ENCODE peak calls at places on chromosomes 13 and 19, in ten cellular contexts. One of them, this sample, is unnamed.
A peak's percentile ranks its signal among the peaks of the same experiment; 100 is the strongest.

GRCh38 chr13:41835871-41836270 is 125.0 kb downstream of the VWA8 start:
- DNase-seq in M059J: no peak
- DNase-seq in naive thymus-derived CD8-positive, alpha-beta T cell: no peak
- DNase-seq in testis: no peak
- DNase-seq in effector memory CD8-positive, alpha-beta T cell: no peak
- DNase-seq in vagina: no peak
- DNase-seq in Peyer's patch: no peak
- DNase-seq in stimulated activated CD8-positive, alpha-beta memory T cell treated with anti-CD3 and anti-CD28 coated beads, Interleukin-7, amount 100 ng/mL, for 1 hour: no peak
- DNase-seq in Right ventricle myocardium inferior: no peak
- DNase-seq in posterior cingulate gyrus: no peak
- DNase-seq in this sample: no peak

GRCh38 chr19:33388231-33388816 is 14.8 kb downstream of the CEBPG start:
- DNase-seq in M059J: no peak
- DNase-seq in naive thymus-derived CD8-positive, alpha-beta T cell: no peak
- DNase-seq in testis: no peak
- DNase-seq in effector memory CD8-positive, alpha-beta T cell: no peak
- DNase-seq in vagina: no peak
- DNase-seq in Peyer's patch: no peak
- DNase-seq in stimulated activated CD8-positive, alpha-beta memory T cell treated with anti-CD3 and anti-CD28 coated beads, Interleukin-7, amount 100 ng/mL, for 1 hour: no peak
- DNase-seq in Right ventricle myocardium inferior: peak; percentile 76
- DNase-seq in posterior cingulate gyrus: no peak
- DNase-seq in this sample: no peak

GRCh38 chr19:46546194-46546896 is 50.7 kb upstream of the PNMA8B start:
- DNase-seq in M059J: peak; percentile 61
- DNase-seq in naive thymus-derived CD8-positive, alpha-beta T cell: no peak
- DNase-seq in testis: peak; percentile 56
- DNase-seq in effector memory CD8-positive, alpha-beta T cell: no peak
- DNase-seq in vagina: no peak
- DNase-seq in Peyer's patch: no peak
- DNase-seq in stimulated activated CD8-positive, alpha-beta memory T cell treated with anti-CD3 and anti-CD28 coated beads, Interleukin-7, amount 100 ng/mL, for 1 hour: no peak
- DNase-seq in Right ventricle myocardium inferior: no peak
- DNase-seq in posterior cingulate gyrus: peak; percentile 46
- DNase-seq in this sample: no peak

GRCh38 chr19:14494910-14495677 is 833 bp downstream of the GIPC1 start:
- DNase-seq in M059J: no peak
- DNase-seq in naive thymus-derived CD8-positive, alpha-beta T cell: no peak
- DNase-seq in testis: no peak
- DNase-seq in effector memory CD8-positive, alpha-beta T cell: no peak
- DNase-seq in vagina: no peak
- DNase-seq in Peyer's patch: no peak
- DNase-seq in stimulated activated CD8-positive, alpha-beta memory T cell treated with anti-CD3 and anti-CD28 coated beads, Interleukin-7, amount 100 ng/mL, for 1 hour: no peak
- DNase-seq in Right ventricle myocardium inferior: peak; percentile 41
- DNase-seq in posterior cingulate gyrus: no peak
- DNase-seq in this sample: no peak

GRCh38 chr13:77719128-77719527 is 21.6 kb downstream of the SLAIN1 start:
- DNase-seq in M059J: no peak
- DNase-seq in naive thymus-derived CD8-positive, alpha-beta T cell: no peak
- DNase-seq in testis: no peak
- DNase-seq in effector memory CD8-positive, alpha-beta T cell: no peak
- DNase-seq in vagina: no peak
- DNase-seq in Peyer's patch: no peak
- DNase-seq in stimulated activated CD8-positive, alpha-beta memory T cell treated with anti-CD3 and anti-CD28 coated beads, Interleukin-7, amount 100 ng/mL, for 1 hour: no peak
- DNase-seq in Right ventricle myocardium inferior: no peak
- DNase-seq in posterior cingulate gyrus: no peak
- DNase-seq in this sample: no peak

GRCh38 chr19:36032251-36033104 is at the start of gene CLIP3:
- DNase-seq in M059J: peak; percentile 54
- DNase-seq in naive thymus-derived CD8-positive, alpha-beta T cell: no peak
- DNase-seq in testis: peak; percentile 78
- DNase-seq in effector memory CD8-positive, alpha-beta T cell: no peak
- DNase-seq in vagina: no peak
- DNase-seq in Peyer's patch: no peak
- DNase-seq in stimulated activated CD8-positive, alpha-beta memory T cell treated with anti-CD3 and anti-CD28 coated beads, Interleukin-7, amount 100 ng/mL, for 1 hour: peak; percentile 23
- DNase-seq in Right ventricle myocardium inferior: peak; percentile 78
- DNase-seq in posterior cingulate gyrus: peak; percentile 83
- DNase-seq in this sample: peak; percentile 79

GRCh38 chr19:43739836-43740235 is 14.9 kb downstream of the SMG9 start:
- DNase-seq in M059J: no peak
- DNase-seq in naive thymus-derived CD8-positive, alpha-beta T cell: no peak
- DNase-seq in testis: no peak
- DNase-seq in effector memory CD8-positive, alpha-beta T cell: no peak
- DNase-seq in vagina: no peak
- DNase-seq in Peyer's patch: no peak
- DNase-seq in stimulated activated CD8-positive, alpha-beta memory T cell treated with anti-CD3 and anti-CD28 coated beads, Interleukin-7, amount 100 ng/mL, for 1 hour: no peak
- DNase-seq in Right ventricle myocardium inferior: no peak
- DNase-seq in posterior cingulate gyrus: no peak
- DNase-seq in this sample: no peak

GRCh38 chr13:76809369-76809768 is 76.8 kb downstream of the KCTD12 start:
- DNase-seq in M059J: no peak
- DNase-seq in naive thymus-derived CD8-positive, alpha-beta T cell: no peak
- DNase-seq in testis: no peak
- DNase-seq in effector memory CD8-positive, alpha-beta T cell: no peak
- DNase-seq in vagina: no peak
- DNase-seq in Peyer's patch: no peak
- DNase-seq in stimulated activated CD8-positive, alpha-beta memory T cell treated with anti-CD3 and anti-CD28 coated beads, Interleukin-7, amount 100 ng/mL, for 1 hour: no peak
- DNase-seq in Right ventricle myocardium inferior: no peak
- DNase-seq in posterior cingulate gyrus: no peak
- DNase-seq in this sample: no peak

GRCh38 chr19:15187026-15188007 is 13.5 kb downstream of the NOTCH3 start:
- DNase-seq in M059J: no peak
- DNase-seq in naive thymus-derived CD8-positive, alpha-beta T cell: no peak
- DNase-seq in testis: peak; percentile 82
- DNase-seq in effector memory CD8-positive, alpha-beta T cell: no peak
- DNase-seq in vagina: no peak
- DNase-seq in Peyer's patch: no peak
- DNase-seq in stimulated activated CD8-positive, alpha-beta memory T cell treated with anti-CD3 and anti-CD28 coated beads, Interleukin-7, amount 100 ng/mL, for 1 hour: no peak
- DNase-seq in Right ventricle myocardium inferior: no peak
- DNase-seq in posterior cingulate gyrus: no peak
- DNase-seq in this sample: no peak

GRCh38 chr19:18274776-18275356 is 614 bp upstream of the IQCN start:
- DNase-seq in M059J: peak; percentile 93
- DNase-seq in naive thymus-derived CD8-positive, alpha-beta T cell: no peak
- DNase-seq in testis: peak; percentile 78
- DNase-seq in effector memory CD8-positive, alpha-beta T cell: no peak
- DNase-seq in vagina: no peak
- DNase-seq in Peyer's patch: no peak
- DNase-seq in stimulated activated CD8-positive, alpha-beta memory T cell treated with anti-CD3 and anti-CD28 coated beads, Interleukin-7, amount 100 ng/mL, for 1 hour: no peak
- DNase-seq in Right ventricle myocardium inferior: peak; percentile 92
- DNase-seq in posterior cingulate gyrus: peak; percentile 58
- DNase-seq in this sample: no peak

GRCh38 chr19:35236638-35237400 is 8.3 kb upstream of the FAM187B start:
- DNase-seq in M059J: no peak
- DNase-seq in naive thymus-derived CD8-positive, alpha-beta T cell: no peak
- DNase-seq in testis: no peak
- DNase-seq in effector memory CD8-positive, alpha-beta T cell: no peak
- DNase-seq in vagina: peak; percentile 40
- DNase-seq in Peyer's patch: peak; percentile 37
- DNase-seq in stimulated activated CD8-positive, alpha-beta memory T cell treated with anti-CD3 and anti-CD28 coated beads, Interleukin-7, amount 100 ng/mL, for 1 hour: no peak
- DNase-seq in Right ventricle myocardium inferior: no peak
- DNase-seq in posterior cingulate gyrus: no peak
- DNase-seq in this sample: no peak

GRCh38 chr13:29771247-29771646 is 79.2 kb downstream of the UBL3 start:
- DNase-seq in M059J: peak; percentile 22
- DNase-seq in naive thymus-derived CD8-positive, alpha-beta T cell: peak; percentile 54
- DNase-seq in testis: no peak
- DNase-seq in effector memory CD8-positive, alpha-beta T cell: no peak
- DNase-seq in vagina: no peak
- DNase-seq in Peyer's patch: no peak
- DNase-seq in stimulated activated CD8-positive, alpha-beta memory T cell treated with anti-CD3 and anti-CD28 coated beads, Interleukin-7, amount 100 ng/mL, for 1 hour: no peak
- DNase-seq in Right ventricle myocardium inferior: no peak
- DNase-seq in posterior cingulate gyrus: no peak
- DNase-seq in this sample: no peak

GRCh38 chr13:41458939-41459753 is 1.8 kb downstream of the RGCC start:
- DNase-seq in M059J: peak; percentile 35
- DNase-seq in naive thymus-derived CD8-positive, alpha-beta T cell: no peak
- DNase-seq in testis: no peak
- DNase-seq in effector memory CD8-positive, alpha-beta T cell: peak; percentile 65
- DNase-seq in vagina: no peak
- DNase-seq in Peyer's patch: peak; percentile 64
- DNase-seq in stimulated activated CD8-positive, alpha-beta memory T cell treated with anti-CD3 and anti-CD28 coated beads, Interleukin-7, amount 100 ng/mL, for 1 hour: peak; percentile 42
- DNase-seq in Right ventricle myocardium inferior: no peak
- DNase-seq in posterior cingulate gyrus: no peak
- DNase-seq in this sample: peak; percentile 12

GRCh38 chr19:3041302-3041701 is 12.2 kb upstream of the TLE2 start:
- DNase-seq in M059J: no peak
- DNase-seq in naive thymus-derived CD8-positive, alpha-beta T cell: no peak
- DNase-seq in testis: no peak
- DNase-seq in effector memory CD8-positive, alpha-beta T cell: no peak
- DNase-seq in vagina: no peak
- DNase-seq in Peyer's patch: no peak
- DNase-seq in stimulated activated CD8-positive, alpha-beta memory T cell treated with anti-CD3 and anti-CD28 coated beads, Interleukin-7, amount 100 ng/mL, for 1 hour: no peak
- DNase-seq in Right ventricle myocardium inferior: peak; percentile 32
- DNase-seq in posterior cingulate gyrus: no peak
- DNase-seq in this sample: no peak

GRCh38 chr19:55550321-55550650 is 4.9 kb upstream of the SBK3 start:
- DNase-seq in M059J: no peak
- DNase-seq in naive thymus-derived CD8-positive, alpha-beta T cell: no peak
- DNase-seq in testis: no peak
- DNase-seq in effector memory CD8-positive, alpha-beta T cell: no peak
- DNase-seq in vagina: no peak
- DNase-seq in Peyer's patch: no peak
- DNase-seq in stimulated activated CD8-positive, alpha-beta memory T cell treated with anti-CD3 and anti-CD28 coated beads, Interleukin-7, amount 100 ng/mL, for 1 hour: no peak
- DNase-seq in Right ventricle myocardium inferior: no peak
- DNase-seq in posterior cingulate gyrus: no peak
- DNase-seq in this sample: no peak

GRCh38 chr19:3065675-3066357 is 3.5 kb upstream of the TLE5 start:
- DNase-seq in M059J: no peak
- DNase-seq in naive thymus-derived CD8-positive, alpha-beta T cell: no peak
- DNase-seq in testis: peak; percentile 54
- DNase-seq in effector memory CD8-positive, alpha-beta T cell: no peak
- DNase-seq in vagina: no peak
- DNase-seq in Peyer's patch: peak; percentile 80
- DNase-seq in stimulated activated CD8-positive, alpha-beta memory T cell treated with anti-CD3 and anti-CD28 coated beads, Interleukin-7, amount 100 ng/mL, for 1 hour: no peak
- DNase-seq in Right ventricle myocardium inferior: peak; percentile 25
- DNase-seq in posterior cingulate gyrus: no peak
- DNase-seq in this sample: no peak

GRCh38 chr19:610801-611505 is 21.3 kb downstream of the HCN2 start:
- DNase-seq in M059J: peak; percentile 93
- DNase-seq in naive thymus-derived CD8-positive, alpha-beta T cell: peak; percentile 59
- DNase-seq in testis: peak; percentile 67
- DNase-seq in effector memory CD8-positive, alpha-beta T cell: peak; percentile 47
- DNase-seq in vagina: no peak
- DNase-seq in Peyer's patch: peak; percentile 72
- DNase-seq in stimulated activated CD8-positive, alpha-beta memory T cell treated with anti-CD3 and anti-CD28 coated beads, Interleukin-7, amount 100 ng/mL, for 1 hour: peak; percentile 37
- DNase-seq in Right ventricle myocardium inferior: no peak
- DNase-seq in posterior cingulate gyrus: no peak
- DNase-seq in this sample: peak; percentile 68

GRCh38 chr19:4552546-4552819 is 7.0 kb downstream of the SEMA6B start:
- DNase-seq in M059J: no peak
- DNase-seq in naive thymus-derived CD8-positive, alpha-beta T cell: no peak
- DNase-seq in testis: no peak
- DNase-seq in effector memory CD8-positive, alpha-beta T cell: no peak
- DNase-seq in vagina: no peak
- DNase-seq in Peyer's patch: no peak
- DNase-seq in stimulated activated CD8-positive, alpha-beta memory T cell treated with anti-CD3 and anti-CD28 coated beads, Interleukin-7, amount 100 ng/mL, for 1 hour: no peak
- DNase-seq in Right ventricle myocardium inferior: peak; percentile 13
- DNase-seq in posterior cingulate gyrus: no peak
- DNase-seq in this sample: no peak

GRCh38 chr19:3801412-3802096 is 15.4 kb upstream of the MATK start:
- DNase-seq in M059J: no peak
- DNase-seq in naive thymus-derived CD8-positive, alpha-beta T cell: peak; percentile 63
- DNase-seq in testis: peak; percentile 36
- DNase-seq in effector memory CD8-positive, alpha-beta T cell: peak; percentile 60
- DNase-seq in vagina: no peak
- DNase-seq in Peyer's patch: peak; percentile 59
- DNase-seq in stimulated activated CD8-positive, alpha-beta memory T cell treated with anti-CD3 and anti-CD28 coated beads, Interleukin-7, amount 100 ng/mL, for 1 hour: peak; percentile 27
- DNase-seq in Right ventricle myocardium inferior: peak; percentile 23
- DNase-seq in posterior cingulate gyrus: peak; percentile 67
- DNase-seq in this sample: peak; percentile 77

GRCh38 chr13:34300559-34300958 is 482.6 kb downstream of the RFC3 start:
- DNase-seq in M059J: peak; percentile 55
- DNase-seq in naive thymus-derived CD8-positive, alpha-beta T cell: no peak
- DNase-seq in testis: no peak
- DNase-seq in effector memory CD8-positive, alpha-beta T cell: no peak
- DNase-seq in vagina: no peak
- DNase-seq in Peyer's patch: no peak
- DNase-seq in stimulated activated CD8-positive, alpha-beta memory T cell treated with anti-CD3 and anti-CD28 coated beads, Interleukin-7, amount 100 ng/mL, for 1 hour: no peak
- DNase-seq in Right ventricle myocardium inferior: no peak
- DNase-seq in posterior cingulate gyrus: no peak
- DNase-seq in this sample: no peak

GRCh38 chr19:3692141-3693029 is 7.9 kb downstream of the PIP5K1C start:
- DNase-seq in M059J: no peak
- DNase-seq in naive thymus-derived CD8-positive, alpha-beta T cell: peak; percentile 53
- DNase-seq in testis: no peak
- DNase-seq in effector memory CD8-positive, alpha-beta T cell: peak; percentile 57
- DNase-seq in vagina: no peak
- DNase-seq in Peyer's patch: no peak
- DNase-seq in stimulated activated CD8-positive, alpha-beta memory T cell treated with anti-CD3 and anti-CD28 coated beads, Interleukin-7, amount 100 ng/mL, for 1 hour: no peak
- DNase-seq in Right ventricle myocardium inferior: no peak
- DNase-seq in posterior cingulate gyrus: no peak
- DNase-seq in this sample: no peak

GRCh38 chr19:41919948-41920712 is 8.1 kb downstream of the ERFL start:
- DNase-seq in M059J: no peak
- DNase-seq in naive thymus-derived CD8-positive, alpha-beta T cell: no peak
- DNase-seq in testis: no peak
- DNase-seq in effector memory CD8-positive, alpha-beta T cell: no peak
- DNase-seq in vagina: no peak
- DNase-seq in Peyer's patch: no peak
- DNase-seq in stimulated activated CD8-positive, alpha-beta memory T cell treated with anti-CD3 and anti-CD28 coated beads, Interleukin-7, amount 100 ng/mL, for 1 hour: no peak
- DNase-seq in Right ventricle myocardium inferior: peak; percentile 46
- DNase-seq in posterior cingulate gyrus: no peak
- DNase-seq in this sample: no peak

GRCh38 chr13:75318138-75318833 is 163.7 kb downstream of the TBC1D4 start:
- DNase-seq in M059J: no peak
- DNase-seq in naive thymus-derived CD8-positive, alpha-beta T cell: no peak
- DNase-seq in testis: no peak
- DNase-seq in effector memory CD8-positive, alpha-beta T cell: no peak
- DNase-seq in vagina: no peak
- DNase-seq in Peyer's patch: no peak
- DNase-seq in stimulated activated CD8-positive, alpha-beta memory T cell treated with anti-CD3 and anti-CD28 coated beads, Interleukin-7, amount 100 ng/mL, for 1 hour: no peak
- DNase-seq in Right ventricle myocardium inferior: no peak
- DNase-seq in posterior cingulate gyrus: no peak
- DNase-seq in this sample: no peak

GRCh38 chr13:35978607-35979316 is 152.4 kb downstream of the DCLK1 start:
- DNase-seq in M059J: peak; percentile 66
- DNase-seq in naive thymus-derived CD8-positive, alpha-beta T cell: peak; percentile 6
- DNase-seq in testis: peak; percentile 66
- DNase-seq in effector memory CD8-positive, alpha-beta T cell: no peak
- DNase-seq in vagina: no peak
- DNase-seq in Peyer's patch: no peak
- DNase-seq in stimulated activated CD8-positive, alpha-beta memory T cell treated with anti-CD3 and anti-CD28 coated beads, Interleukin-7, amount 100 ng/mL, for 1 hour: no peak
- DNase-seq in Right ventricle myocardium inferior: no peak
- DNase-seq in posterior cingulate gyrus: no peak
- DNase-seq in this sample: peak; percentile 71

GRCh38 chr19:44512326-44513298 is 12.3 kb upstream of the ZNF180 start:
- DNase-seq in M059J: peak; percentile 84
- DNase-seq in naive thymus-derived CD8-positive, alpha-beta T cell: no peak
- DNase-seq in testis: peak; percentile 74
- DNase-seq in effector memory CD8-positive, alpha-beta T cell: no peak
- DNase-seq in vagina: no peak
- DNase-seq in Peyer's patch: no peak
- DNase-seq in stimulated activated CD8-positive, alpha-beta memory T cell treated with anti-CD3 and anti-CD28 coated beads, Interleukin-7, amount 100 ng/mL, for 1 hour: no peak
- DNase-seq in Right ventricle myocardium inferior: no peak
- DNase-seq in posterior cingulate gyrus: no peak
- DNase-seq in this sample: no peak

GRCh38 chr19:4208385-4209094 is 20.8 kb upstream of the EBI3 start:
- DNase-seq in M059J: peak; percentile 85
- DNase-seq in naive thymus-derived CD8-positive, alpha-beta T cell: no peak
- DNase-seq in testis: no peak
- DNase-seq in effector memory CD8-positive, alpha-beta T cell: no peak
- DNase-seq in vagina: no peak
- DNase-seq in Peyer's patch: no peak
- DNase-seq in stimulated activated CD8-positive, alpha-beta memory T cell treated with anti-CD3 and anti-CD28 coated beads, Interleukin-7, amount 100 ng/mL, for 1 hour: no peak
- DNase-seq in Right ventricle myocardium inferior: no peak
- DNase-seq in posterior cingulate gyrus: no peak
- DNase-seq in this sample: no peak

This sample was measured in retina.